ENCODE peak calls at places on chromosomes 13 and 19, in five cellular contexts. M is brain microvascular endothelial cell, H is neural crest cell, N is left colon, X is ascending aorta. F is an unnamed sample.

GRCh38 chr13:21075303-21076264 is 14.2 kb upstream of the LATS2 start:
- DNase-seq in M (no peak), H (peak), N (peak), X (no peak), F (no peak)

GRCh38 chr13:40013554-40013953 is 358.1 kb downstream of the COG6 start:
- DNase-seq in M (no peak), H (no peak), N (no peak), X (no peak), F (no peak)

GRCh38 chr13:30156826-30157615 is 150.3 kb downstream of the KATNAL1 start:
- DNase-seq in M (no peak), H (no peak), N (no peak), X (no peak), F (no peak)

GRCh38 chr19:1027020-1027952 is 878 bp downstream of the CNN2 start:
- DNase-seq in M (no peak), H (no peak), N (peak), X (no peak), F (no peak)

GRCh38 chr13:43573361-43573740 is 213.4 kb downstream of the ENOX1 start:
- DNase-seq in M (peak), H (no peak), N (no peak), X (no peak), F (no peak)

GRCh38 chr19:37986048-37986750 is 79.2 kb downstream of the SIPA1L3 start:
- DNase-seq in M (no peak), H (no peak), N (no peak), X (no peak), F (no peak)

GRCh38 chr19:38892841-38893240 is 6.6 kb downstream of the SIRT2 start:
- DNase-seq in M (no peak), H (no peak), N (no peak), X (no peak), F (no peak)

GRCh38 chr13:36346222-36347083 is at the start of gene SPART:
- DNase-seq in M (peak), H (peak), N (peak), X (peak), F (peak)

GRCh38 chr19:39166571-39167391 is 30.0 kb upstream of the NCCRP1 start:
- DNase-seq in M (no peak), H (no peak), N (peak), X (no peak), F (peak)

GRCh38 chr19:2650515-2650914 is 52.0 kb downstream of the GNG7 start:
- DNase-seq in M (no peak), H (no peak), N (no peak), X (no peak), F (no peak)

GRCh38 chr13:62014299-62014698 is 598.6 kb upstream of the PCDH20 start:
- DNase-seq in M (no peak), H (no peak), N (no peak), X (no peak), F (peak)

GRCh38 chr13:44470623-44471562 is 97.3 kb downstream of the SERP2 start:
- DNase-seq in M (no peak), H (no peak), N (no peak), X (no peak), F (no peak)